ENCODE peak calls at places on chromosomes 12 and 14, in six cellular contexts. S is retina, C is fibroblast of lung, J is HCT116, H is SW480, I is germinal center. F is an unnamed sample.

GRCh38 chr12:990308-990648 is 745 bp upstream of the ERC1 start:
- DNase-seq in C (peak; percentile 73), S (no peak), H (peak; percentile 80), I (peak; percentile 54), J (no peak), F (peak; percentile 64)

GRCh38 chr12:47753021-47754001 is 5.4 kb downstream of the RAPGEF3 start:
- DNase-seq in H (peak; percentile 73), I (no peak), J (no peak), S (no peak), C (no peak), F (no peak)

GRCh38 chr14:95784137-95784536 is 70.2 kb upstream of the TCL1A start:
- DNase-seq in H (peak; percentile 42), I (peak; percentile 18), S (peak; percentile 38), C (peak; percentile 18), J (no peak), F (peak; percentile 22)

GRCh38 chr12:108394196-108394595 is 55.1 kb upstream of the CMKLR1 start:
- DNase-seq in C (no peak), S (no peak), I (no peak), J (no peak), H (no peak), F (no peak)

GRCh38 chr12:117837737-117838050 is 131.1 kb downstream of the KSR2 start:
- DNase-seq in S (no peak), C (no peak), I (no peak), J (no peak), H (no peak), F (no peak)

GRCh38 chr14:95815226-95815690 is 61.4 kb upstream of the TUNAR start:
- DNase-seq in C (no peak), J (no peak), H (no peak), I (no peak), S (no peak), F (no peak)

GRCh38 chr12:25320123-25321006 is 69.6 kb upstream of the KRAS start:
- DNase-seq in H (no peak), S (no peak), I (peak; percentile 16), J (no peak), C (peak; percentile 67), F (no peak)

GRCh38 chr12:3885179-3886094 is 12.2 kb upstream of the PARP11 start:
- DNase-seq in J (peak; percentile 8), I (no peak), S (peak; percentile 72), H (peak; percentile 51), C (peak; percentile 17), F (peak; percentile 22)

GRCh38 chr12:85310456-85311076 is 30.5 kb downstream of the ALX1 start:
- DNase-seq in C (peak; percentile 1), S (no peak), H (no peak), J (peak; percentile 6), I (no peak), F (no peak)

GRCh38 chr14:99229654-99230215 is 42.3 kb downstream of the BCL11B start:
- DNase-seq in J (no peak), C (peak; percentile 34), H (peak; percentile 37), S (no peak), I (no peak), F (no peak)

GRCh38 chr12:71392521-71393145 is 47.0 kb upstream of the LGR5 start:
- DNase-seq in S (peak; percentile 63), H (peak; percentile 66), C (peak; percentile 74), J (peak; percentile 72), I (peak; percentile 36), F (peak; percentile 72)

GRCh38 chr14:35403085-35403396 is 1.5 kb downstream of the NFKBIA start:
- DNase-seq in J (no peak), C (peak; percentile 75), S (no peak), I (no peak), H (no peak), F (no peak)